ENCODE peak calls at places on chromosomes 7 and 10, in eight cellular contexts. One of them, this sample, is unnamed.
A peak's percentile ranks its signal among the peaks of the same experiment; 100 is the strongest.

GRCh38 chr10:70912556-70912955 is 24.2 kb upstream of the PCBD1 start:
- DNase-seq in hepatocyte: no peak
- DNase-seq in heart left ventricle: peak; percentile 11
- DNase-seq in astrocyte of the spinal cord: no peak
- DNase-seq in lung: no peak
- DNase-seq in GM12864: no peak
- DNase-seq in osteocyte: no peak
- DNase-seq in AG04450: no peak
- DNase-seq in this sample: no peak

GRCh38 chr7:40509301-40509700 is 374.5 kb downstream of the SUGCT start:
- DNase-seq in hepatocyte: no peak
- DNase-seq in heart left ventricle: no peak
- DNase-seq in astrocyte of the spinal cord: no peak
- DNase-seq in lung: no peak
- DNase-seq in GM12864: no peak
- DNase-seq in osteocyte: no peak
- DNase-seq in AG04450: no peak
- DNase-seq in this sample: no peak

GRCh38 chr10:124992462-124993344 is 50.8 kb downstream of the ZRANB1 start:
- DNase-seq in hepatocyte: peak; percentile 70
- DNase-seq in heart left ventricle: no peak
- DNase-seq in astrocyte of the spinal cord: peak; percentile 72
- DNase-seq in lung: peak; percentile 71
- DNase-seq in GM12864: no peak
- DNase-seq in osteocyte: peak; percentile 83
- DNase-seq in AG04450: peak; percentile 15
- DNase-seq in this sample: peak; percentile 30

GRCh38 chr7:116177009-116177408 is 33.3 kb upstream of the TES start:
- DNase-seq in hepatocyte: no peak
- DNase-seq in heart left ventricle: no peak
- DNase-seq in astrocyte of the spinal cord: peak; percentile 90
- DNase-seq in lung: no peak
- DNase-seq in GM12864: no peak
- DNase-seq in osteocyte: no peak
- DNase-seq in AG04450: peak; percentile 74
- DNase-seq in this sample: no peak

GRCh38 chr10:33546031-33546430 is 211.6 kb upstream of the NRP1 start:
- DNase-seq in hepatocyte: no peak
- DNase-seq in heart left ventricle: no peak
- DNase-seq in astrocyte of the spinal cord: no peak
- DNase-seq in lung: no peak
- DNase-seq in GM12864: no peak
- DNase-seq in osteocyte: no peak
- DNase-seq in AG04450: no peak
- DNase-seq in this sample: no peak

GRCh38 chr10:8417631-8418030 is 363.1 kb downstream of the GATA3 start:
- DNase-seq in hepatocyte: no peak
- DNase-seq in heart left ventricle: no peak
- DNase-seq in astrocyte of the spinal cord: no peak
- DNase-seq in lung: no peak
- DNase-seq in GM12864: no peak
- DNase-seq in osteocyte: no peak
- DNase-seq in AG04450: no peak
- DNase-seq in this sample: no peak

GRCh38 chr7:128406147-128406985 is 3.4 kb downstream of the IMPDH1 start:
- DNase-seq in hepatocyte: no peak
- DNase-seq in heart left ventricle: no peak
- DNase-seq in astrocyte of the spinal cord: no peak
- DNase-seq in lung: no peak
- DNase-seq in GM12864: no peak
- DNase-seq in osteocyte: no peak
- DNase-seq in AG04450: no peak
- DNase-seq in this sample: no peak

GRCh38 chr10:34288634-34289033 is 526.5 kb downstream of the PARD3 start:
- DNase-seq in hepatocyte: peak; percentile 42
- DNase-seq in heart left ventricle: no peak
- DNase-seq in astrocyte of the spinal cord: no peak
- DNase-seq in lung: no peak
- DNase-seq in GM12864: no peak
- DNase-seq in osteocyte: no peak
- DNase-seq in AG04450: no peak
- DNase-seq in this sample: no peak

GRCh38 chr7:135168001-135168400 is 2.5 kb downstream of the CYREN start:
- DNase-seq in hepatocyte: peak; percentile 42
- DNase-seq in heart left ventricle: no peak
- DNase-seq in astrocyte of the spinal cord: no peak
- DNase-seq in lung: no peak
- DNase-seq in GM12864: no peak
- DNase-seq in osteocyte: no peak
- DNase-seq in AG04450: no peak
- DNase-seq in this sample: no peak

GRCh38 chr7:27745064-27745583 is 5.2 kb downstream of the TAX1BP1 start:
- DNase-seq in hepatocyte: peak; percentile 72
- DNase-seq in heart left ventricle: no peak
- DNase-seq in astrocyte of the spinal cord: peak; percentile 75
- DNase-seq in lung: no peak
- DNase-seq in GM12864: no peak
- DNase-seq in osteocyte: no peak
- DNase-seq in AG04450: peak; percentile 51
- DNase-seq in this sample: no peak

GRCh38 chr10:118809372-118809695 is 54.6 kb upstream of the CACUL1 start:
- DNase-seq in hepatocyte: no peak
- DNase-seq in heart left ventricle: no peak
- DNase-seq in astrocyte of the spinal cord: no peak
- DNase-seq in lung: no peak
- DNase-seq in GM12864: no peak
- DNase-seq in osteocyte: no peak
- DNase-seq in AG04450: no peak
- DNase-seq in this sample: no peak

GRCh38 chr10:113454341-113455061 is 98.4 kb upstream of the HABP2 start:
- DNase-seq in hepatocyte: peak; percentile 77
- DNase-seq in heart left ventricle: peak; percentile 68
- DNase-seq in astrocyte of the spinal cord: peak; percentile 35
- DNase-seq in lung: no peak
- DNase-seq in GM12864: peak; percentile 2
- DNase-seq in osteocyte: no peak
- DNase-seq in AG04450: no peak
- DNase-seq in this sample: peak; percentile 46

GRCh38 chr10:79108728-79109127 is 40.0 kb downstream of the ZMIZ1 start:
- DNase-seq in hepatocyte: no peak
- DNase-seq in heart left ventricle: no peak
- DNase-seq in astrocyte of the spinal cord: no peak
- DNase-seq in lung: no peak
- DNase-seq in GM12864: no peak
- DNase-seq in osteocyte: no peak
- DNase-seq in AG04450: no peak
- DNase-seq in this sample: no peak
- TF ChIP-seq CTCF in hepatocyte: no peak
- TF ChIP-seq CTCF in heart left ventricle: no peak
- TF ChIP-seq CTCF in astrocyte of the spinal cord: no peak
- TF ChIP-seq CTCF in lung: no peak
- TF ChIP-seq CTCF in GM12864: no peak
- TF ChIP-seq CTCF in osteocyte: no peak
- TF ChIP-seq CTCF in AG04450: no peak
- TF ChIP-seq CTCF in this sample: no peak

DNA sequence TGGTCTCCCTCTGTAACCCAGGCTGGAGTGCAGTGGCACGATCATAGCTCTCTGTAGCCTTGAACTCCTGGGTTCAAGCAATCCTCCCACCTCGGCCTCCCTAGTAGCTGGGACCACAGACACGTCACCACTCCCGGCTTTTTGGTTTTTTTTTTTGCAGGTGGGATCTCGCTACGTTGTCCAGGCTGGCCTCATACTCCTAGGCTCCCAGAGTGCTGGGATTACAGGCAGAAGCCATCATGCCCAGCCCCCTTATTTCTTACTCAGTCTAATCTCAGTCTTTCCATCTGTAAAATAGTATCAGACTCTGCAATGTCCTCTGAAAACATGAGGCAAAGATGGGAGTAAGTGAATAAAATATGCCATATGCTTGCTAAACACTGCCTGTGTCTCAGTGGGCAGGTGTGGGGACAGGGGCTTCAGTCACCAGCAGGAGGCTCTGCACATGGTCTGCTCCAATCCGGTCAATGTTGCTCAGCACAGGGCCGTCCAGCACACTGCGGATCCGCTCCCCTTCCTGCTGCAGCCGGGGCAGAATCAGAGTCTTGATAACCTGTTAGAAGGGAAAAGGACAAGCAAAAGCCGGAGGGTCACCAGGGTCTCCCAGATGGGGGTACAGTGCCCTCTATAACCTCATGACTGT is 8.2 kb downstream of the AP4M1 start:
- DNase-seq in hepatocyte: no peak
- DNase-seq in heart left ventricle: no peak
- DNase-seq in astrocyte of the spinal cord: no peak
- DNase-seq in lung: no peak
- DNase-seq in GM12864: no peak
- DNase-seq in osteocyte: no peak
- DNase-seq in AG04450: no peak
- DNase-seq in this sample: no peak
- TF ChIP-seq CTCF in hepatocyte: peak; percentile 6
- TF ChIP-seq CTCF in heart left ventricle: no peak
- TF ChIP-seq CTCF in astrocyte of the spinal cord: peak; percentile 18
- TF ChIP-seq CTCF in lung: no peak
- TF ChIP-seq CTCF in GM12864: no peak
- TF ChIP-seq CTCF in osteocyte: peak; percentile 7
- TF ChIP-seq CTCF in AG04450: peak; percentile 8
- TF ChIP-seq CTCF in this sample: no peak

GRCh38 chr7:19122018-19122588 is 4.7 kb upstream of the TWIST1 start:
- DNase-seq in hepatocyte: no peak
- DNase-seq in heart left ventricle: no peak
- DNase-seq in astrocyte of the spinal cord: peak; percentile 76
- DNase-seq in lung: no peak
- DNase-seq in GM12864: no peak
- DNase-seq in osteocyte: no peak
- DNase-seq in AG04450: no peak
- DNase-seq in this sample: no peak
- TF ChIP-seq CTCF in hepatocyte: peak; percentile 74
- TF ChIP-seq CTCF in heart left ventricle: peak; percentile 55
- TF ChIP-seq CTCF in astrocyte of the spinal cord: peak; percentile 83
- TF ChIP-seq CTCF in lung: no peak
- TF ChIP-seq CTCF in GM12864: peak; percentile 57
- TF ChIP-seq CTCF in osteocyte: peak; percentile 83
- TF ChIP-seq CTCF in AG04450: peak; percentile 94
- TF ChIP-seq CTCF in this sample: peak; percentile 49

GRCh38 chr7:44465490-44465889 is 25.0 kb downstream of the NUDCD3 start:
- DNase-seq in hepatocyte: no peak
- DNase-seq in heart left ventricle: no peak
- DNase-seq in astrocyte of the spinal cord: no peak
- DNase-seq in lung: no peak
- DNase-seq in GM12864: no peak
- DNase-seq in osteocyte: no peak
- DNase-seq in AG04450: no peak
- DNase-seq in this sample: no peak

GRCh38 chr7:44461387-44461786 is 29.1 kb downstream of the NUDCD3 start:
- DNase-seq in hepatocyte: no peak
- DNase-seq in heart left ventricle: no peak
- DNase-seq in astrocyte of the spinal cord: peak; percentile 55
- DNase-seq in lung: no peak
- DNase-seq in GM12864: peak; percentile 21
- DNase-seq in osteocyte: no peak
- DNase-seq in AG04450: peak; percentile 8
- DNase-seq in this sample: no peak

GRCh38 chr7:44466300-44467216 is 23.9 kb downstream of the NUDCD3 start:
- DNase-seq in hepatocyte: no peak
- DNase-seq in heart left ventricle: no peak
- DNase-seq in astrocyte of the spinal cord: peak; percentile 80
- DNase-seq in lung: no peak
- DNase-seq in GM12864: no peak
- DNase-seq in osteocyte: no peak
- DNase-seq in AG04450: no peak
- DNase-seq in this sample: no peak

GRCh38 chr7:44460325-44460724 is 30.1 kb downstream of the NUDCD3 start:
- DNase-seq in hepatocyte: no peak
- DNase-seq in heart left ventricle: no peak
- DNase-seq in astrocyte of the spinal cord: no peak
- DNase-seq in lung: no peak
- DNase-seq in GM12864: peak; percentile 84
- DNase-seq in osteocyte: no peak
- DNase-seq in AG04450: no peak
- DNase-seq in this sample: peak; percentile 56

GRCh38 chr7:44463169-44463808 is 27.2 kb downstream of the NUDCD3 start:
- DNase-seq in hepatocyte: no peak
- DNase-seq in heart left ventricle: no peak
- DNase-seq in astrocyte of the spinal cord: peak; percentile 16
- DNase-seq in lung: no peak
- DNase-seq in GM12864: no peak
- DNase-seq in osteocyte: no peak
- DNase-seq in AG04450: no peak
- DNase-seq in this sample: no peak
- TF ChIP-seq CTCF in hepatocyte: peak; percentile 22
- TF ChIP-seq CTCF in heart left ventricle: peak; percentile 28
- TF ChIP-seq CTCF in astrocyte of the spinal cord: peak; percentile 33
- TF ChIP-seq CTCF in lung: no peak
- TF ChIP-seq CTCF in GM12864: peak; percentile 33
- TF ChIP-seq CTCF in osteocyte: peak; percentile 38
- TF ChIP-seq CTCF in AG04450: peak; percentile 35
- TF ChIP-seq CTCF in this sample: peak; percentile 7

GRCh38 chr10:14909101-14909500 is 30.4 kb downstream of the SUV39H2 start:
- DNase-seq in hepatocyte: no peak
- DNase-seq in heart left ventricle: no peak
- DNase-seq in astrocyte of the spinal cord: no peak
- DNase-seq in lung: no peak
- DNase-seq in GM12864: no peak
- DNase-seq in osteocyte: no peak
- DNase-seq in AG04450: no peak
- DNase-seq in this sample: no peak
- TF ChIP-seq CTCF in hepatocyte: no peak
- TF ChIP-seq CTCF in heart left ventricle: no peak
- TF ChIP-seq CTCF in astrocyte of the spinal cord: no peak
- TF ChIP-seq CTCF in lung: no peak
- TF ChIP-seq CTCF in GM12864: no peak
- TF ChIP-seq CTCF in osteocyte: no peak
- TF ChIP-seq CTCF in AG04450: no peak
- TF ChIP-seq CTCF in this sample: no peak

GRCh38 chr7:139452948-139453672 is 30.4 kb downstream of the KLRG2 start:
- DNase-seq in hepatocyte: no peak
- DNase-seq in heart left ventricle: no peak
- DNase-seq in astrocyte of the spinal cord: peak; percentile 61
- DNase-seq in lung: no peak
- DNase-seq in GM12864: no peak
- DNase-seq in osteocyte: no peak
- DNase-seq in AG04450: no peak
- DNase-seq in this sample: no peak
- TF ChIP-seq CTCF in hepatocyte: no peak
- TF ChIP-seq CTCF in heart left ventricle: no peak
- TF ChIP-seq CTCF in astrocyte of the spinal cord: no peak
- TF ChIP-seq CTCF in lung: no peak
- TF ChIP-seq CTCF in GM12864: no peak
- TF ChIP-seq CTCF in osteocyte: no peak
- TF ChIP-seq CTCF in AG04450: peak; percentile 8
- TF ChIP-seq CTCF in this sample: no peak

GRCh38 chr10:59216178-59216869 is 39.9 kb downstream of the PHYHIPL start:
- DNase-seq in hepatocyte: no peak
- DNase-seq in heart left ventricle: no peak
- DNase-seq in astrocyte of the spinal cord: no peak
- DNase-seq in lung: no peak
- DNase-seq in GM12864: no peak
- DNase-seq in osteocyte: no peak
- DNase-seq in AG04450: no peak
- DNase-seq in this sample: no peak

GRCh38 chr10:59212399-59212798 is 36.0 kb downstream of the PHYHIPL start:
- DNase-seq in hepatocyte: no peak
- DNase-seq in heart left ventricle: no peak
- DNase-seq in astrocyte of the spinal cord: no peak
- DNase-seq in lung: no peak
- DNase-seq in GM12864: no peak
- DNase-seq in osteocyte: no peak
- DNase-seq in AG04450: no peak
- DNase-seq in this sample: no peak

GRCh38 chr10:59214160-59214559 is 37.7 kb downstream of the PHYHIPL start:
- DNase-seq in hepatocyte: no peak
- DNase-seq in heart left ventricle: no peak
- DNase-seq in astrocyte of the spinal cord: no peak
- DNase-seq in lung: no peak
- DNase-seq in GM12864: no peak
- DNase-seq in osteocyte: no peak
- DNase-seq in AG04450: no peak
- DNase-seq in this sample: no peak
- TF ChIP-seq CTCF in hepatocyte: no peak
- TF ChIP-seq CTCF in heart left ventricle: no peak
- TF ChIP-seq CTCF in astrocyte of the spinal cord: no peak
- TF ChIP-seq CTCF in lung: no peak
- TF ChIP-seq CTCF in GM12864: no peak
- TF ChIP-seq CTCF in osteocyte: no peak
- TF ChIP-seq CTCF in AG04450: no peak
- TF ChIP-seq CTCF in this sample: no peak

This sample was measured in GM10248.